ENCODE peak calls at places on chromosomes 2 and 18, in five cellular contexts. C is NB4; Y is NT2/D1; G is activated CD8-positive, alpha-beta memory T cell treated with anti-CD3 and anti-CD28 coated beads, Interleukin-2, amount 50 U/mL, for 4 hours; J is midbrain. F is an unnamed sample.

GRCh38 chr2:205103699-205104098 is 558.4 kb downstream of the PARD3B start:
- DNase-seq in C (no peak), Y (no peak), G (no peak), J (no peak), F (no peak)

GRCh38 chr18:79373736-79374135 is 22.0 kb upstream of the NFATC1 start:
- DNase-seq in C (no peak), Y (no peak), G (no peak), J (no peak), F (no peak)

GRCh38 chr2:28276076-28276618 is 116.5 kb upstream of the FOSL2 start:
- DNase-seq in C (peak), Y (no peak), G (no peak), J (no peak), F (no peak)

GRCh38 chr2:197497301-197497700 is 2.3 kb downstream of the HSPD1 start:
- DNase-seq in C (no peak), Y (no peak), G (no peak), J (no peak), F (no peak)

GRCh38 chr2:186129767-186130581 is 356.1 kb upstream of the ZC3H15 start:
- DNase-seq in C (no peak), Y (no peak), G (no peak), J (no peak), F (no peak)

GRCh38 chr2:168699834-168700417 is 102.5 kb upstream of the NOSTRIN start:
- DNase-seq in C (no peak), Y (no peak), G (no peak), J (peak), F (peak)

GRCh38 chr2:39646891-39647780 is 18.6 kb upstream of the TMEM178A start:
- DNase-seq in C (no peak), Y (no peak), G (no peak), J (no peak), F (no peak)

GRCh38 chr2:85017436-85018048 is 46.6 kb downstream of the KCMF1 start:
- DNase-seq in C (peak), Y (peak), G (no peak), J (peak), F (no peak)

GRCh38 chr2:156935611-156936010 is 321.9 kb upstream of the GALNT5 start:
- DNase-seq in C (no peak), Y (no peak), G (no peak), J (no peak), F (no peak)

GRCh38 chr18:3479978-3480377 is 30.0 kb downstream of the TGIF1 start:
- DNase-seq in C (no peak), Y (no peak), G (no peak), J (no peak), F (no peak)

GRCh38 chr2:127585270-127585807 is 49.9 kb downstream of the MYO7B start:
- DNase-seq in C (no peak), Y (no peak), G (no peak), J (no peak), F (no peak)

GRCh38 chr2:222672068-222672401 is 577 bp downstream of the MOGAT1 start:
- DNase-seq in C (no peak), Y (no peak), G (no peak), J (no peak), F (no peak)

GRCh38 chr2:216181351-216181750 is 72.2 kb downstream of the XRCC5 start:
- DNase-seq in C (no peak), Y (no peak), G (no peak), J (no peak), F (no peak)

GRCh38 chr2:134268265-134268664 is 14.4 kb downstream of the MGAT5 start:
- DNase-seq in C (no peak), Y (no peak), G (no peak), J (no peak), F (no peak)

GRCh38 chr2:40302751-40303150 is 149.1 kb downstream of the SLC8A1 start:
- DNase-seq in C (no peak), Y (no peak), G (no peak), J (no peak), F (no peak)

GRCh38 chr2:33086400-33087015 is 139.8 kb downstream of the LTBP1 start:
- DNase-seq in C (peak), Y (no peak), G (no peak), J (no peak), F (no peak)

GRCh38 chr18:75884728-75885127 is 457.2 kb upstream of the SMIM21 start:
- DNase-seq in C (peak), Y (no peak), G (no peak), J (no peak), F (no peak)

GRCh38 chr18:77676901-77677300 is 427.3 kb downstream of the GALR1 start:
- DNase-seq in C (no peak), Y (no peak), G (no peak), J (no peak), F (no peak)

GRCh38 chr18:51051105-51051712 is 21.2 kb downstream of the SMAD4 start:
- DNase-seq in C (peak), Y (no peak), G (no peak), J (peak), F (peak)

GRCh38 chr2:187037310-187037709 is 188.3 kb upstream of the ZSWIM2 start:
- DNase-seq in C (no peak), Y (no peak), G (no peak), J (no peak), F (no peak)

GRCh38 chr18:70659026-70659726 is 370.3 kb downstream of the SOCS6 start:
- DNase-seq in C (no peak), Y (no peak), G (peak), J (no peak), F (no peak)

GRCh38 chr2:233470839-233471238 is 95.7 kb downstream of the USP40 start:
- DNase-seq in C (no peak), Y (no peak), G (no peak), J (no peak), F (no peak)

GRCh38 chr2:64562148-64562784 is 38.1 kb downstream of the AFTPH start:
- DNase-seq in C (peak), Y (no peak), G (no peak), J (no peak), F (no peak)

GRCh38 chr2:60552096-60552850 is 1.2 kb downstream of the BCL11A start:
- DNase-seq in C (peak), Y (no peak), G (no peak), J (no peak), F (no peak)

GRCh38 chr2:69581774-69582581 is 61.6 kb downstream of the AAK1 start:
- DNase-seq in C (peak), Y (no peak), G (no peak), J (peak), F (no peak)

GRCh38 chr2:54558188-54558975 is 102.3 kb downstream of the SPTBN1 start:
- DNase-seq in C (peak), Y (peak), G (peak), J (no peak), F (peak)